ENCODE peak calls at places on chromosome 18, in six cellular contexts. S, O, I, U, N and X are unnamed samples.
A peak's percentile ranks its signal among the peaks of the same experiment; 100 is the strongest.

GRCh38 chr18:2853926-2854664 is 7.3 kb downstream of the EMILIN2 start:
- DNase-seq in S (no peak), O (no peak), N (no peak), I (no peak), U (peak; percentile 31), X (no peak)

GRCh38 chr18:57116598-57117132 is 30.2 kb upstream of the BOD1L2 start:
- DNase-seq in N (no peak), O (no peak), U (no peak), S (no peak), I (no peak), X (no peak)

GRCh38 chr18:28432350-28432749 is 255.4 kb upstream of the CDH2 start:
- DNase-seq in U (no peak), N (peak; percentile 86), O (no peak), I (no peak), S (peak; percentile 30), X (no peak)

GRCh38 chr18:74899554-74899953 is 301.9 kb downstream of the ZNF407 start:
- DNase-seq in I (no peak), S (no peak), U (no peak), O (no peak), N (no peak), X (no peak)

GRCh38 chr18:34970106-34970505 is 71.1 kb upstream of the MAPRE2 start:
- DNase-seq in S (peak; percentile 49), I (peak; percentile 36), O (no peak), N (no peak), U (no peak), X (no peak)

GRCh38 chr18:13103366-13103765 is 112.2 kb downstream of the CEP192 start:
- DNase-seq in S (peak; percentile 8), N (peak; percentile 36), O (no peak), U (no peak), I (no peak), X (no peak)

GRCh38 chr18:79400091-79400590 is 4.4 kb downstream of the NFATC1 start:
- DNase-seq in S (peak; percentile 77), U (peak; percentile 63), N (peak; percentile 20), I (no peak), O (peak; percentile 38), X (no peak)

GRCh38 chr18:49015886-49016647 is 65.3 kb upstream of the SMAD7 start:
- DNase-seq in S (no peak), O (no peak), U (no peak), N (no peak), I (no peak), X (no peak)

GRCh38 chr18:64203295-64203694 is 54.4 kb upstream of the LINC00305 start:
- DNase-seq in S (no peak), N (no peak), O (no peak), I (no peak), U (no peak), X (no peak)

GRCh38 chr18:64982414-64983096 is 768.3 kb upstream of the CDH7 start:
- DNase-seq in U (no peak), O (no peak), N (no peak), I (no peak), S (no peak), X (no peak)

GRCh38 chr18:74731097-74731496 is 133.4 kb downstream of the ZNF407 start:
- DNase-seq in U (no peak), I (peak; percentile 81), N (peak; percentile 79), O (no peak), S (peak; percentile 85), X (peak; percentile 16)

GRCh38 chr18:50695431-50696176 is 124.2 kb downstream of the MRO start:
- DNase-seq in N (no peak), U (no peak), O (no peak), S (no peak), I (no peak), X (no peak)

GRCh38 chr18:31954349-31954748 is 11.4 kb upstream of the TRAPPC8 start:
- DNase-seq in O (no peak), N (peak; percentile 44), S (no peak), U (no peak), I (peak; percentile 40), X (no peak)

GRCh38 chr18:62186656-62187542 is at the start of the genes PIGN and RELCH:
- DNase-seq in N (peak; percentile 98), I (peak; percentile 94), O (peak; percentile 99), U (peak; percentile 99), S (peak; percentile 99), X (peak; percentile 89)

GRCh38 chr18:7937268-7937667 is 370.2 kb downstream of the PTPRM start:
- DNase-seq in N (no peak), O (no peak), S (no peak), I (no peak), U (no peak), X (no peak)

GRCh38 chr18:59787998-59788875 is 91.0 kb upstream of the CCBE1 start:
- DNase-seq in I (peak; percentile 81), N (peak; percentile 70), O (no peak), S (peak; percentile 77), U (no peak), X (peak; percentile 69)

GRCh38 chr18:62832282-62832681 is 116.9 kb downstream of the PHLPP1 start:
- DNase-seq in U (no peak), N (peak; percentile 37), I (no peak), S (no peak), O (no peak), X (no peak)

GRCh38 chr18:25230658-25231326 is 121.2 kb downstream of the ZNF521 start:
- DNase-seq in O (peak; percentile 71), S (peak; percentile 95), I (peak; percentile 85), U (no peak), N (peak; percentile 72), X (no peak)

GRCh38 chr18:37649930-37650329 is 84.3 kb upstream of the CELF4 start:
- DNase-seq in U (no peak), O (no peak), S (no peak), N (no peak), I (no peak), X (no peak)
- H3K27ac ChIP-seq in U (no peak overlapping the region), O (no peak overlapping the region), S (no peak overlapping the region), N (no peak overlapping the region), I (no peak overlapping the region), X (no peak overlapping the region)

DNA sequence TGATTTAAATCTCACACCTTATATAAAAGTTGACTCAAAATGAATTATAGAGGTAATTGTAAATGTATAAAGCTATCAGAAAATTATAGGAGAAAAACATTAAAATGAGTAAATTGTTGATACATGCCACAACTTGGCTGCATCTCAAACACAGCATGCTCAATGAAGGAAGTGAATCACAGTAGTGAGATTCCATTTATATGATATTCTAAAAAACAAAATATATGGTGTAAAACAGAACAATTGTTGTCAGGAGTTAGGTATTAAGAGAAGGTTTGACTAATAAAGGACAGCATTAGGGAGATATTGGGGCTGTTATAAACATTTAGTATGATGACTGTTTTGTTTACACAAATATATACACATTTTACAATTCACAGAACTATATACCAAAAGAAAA is 356.6 kb upstream of the CELF4 start:
- DNase-seq in O (no peak), S (no peak), N (no peak), U (no peak), I (no peak), X (no peak)
- H3K4me2 ChIP-seq in O (no peak overlapping the region), S (no peak overlapping the region), N (no peak overlapping the region), U (no peak overlapping the region), I (no peak overlapping the region), X (no peak overlapping the region)

GRCh38 chr18:21096760-21097159 is 14.9 kb downstream of the ROCK1 start:
- DNase-seq in N (no peak), U (no peak), O (no peak), I (no peak), S (no peak), X (no peak)

GRCh38 chr18:21099442-21099841 is 12.2 kb downstream of the ROCK1 start:
- DNase-seq in S (no peak), I (no peak), U (peak; percentile 5), N (no peak), O (no peak), X (no peak)

GRCh38 chr18:21100141-21100540 is 11.5 kb downstream of the ROCK1 start:
- DNase-seq in S (peak; percentile 35), U (no peak), O (no peak), I (peak; percentile 11), N (no peak), X (no peak)

GRCh38 chr18:21100678-21101077 is 10.9 kb downstream of the ROCK1 start:
- DNase-seq in S (no peak), U (no peak), O (no peak), N (no peak), I (no peak), X (no peak)

DNA sequence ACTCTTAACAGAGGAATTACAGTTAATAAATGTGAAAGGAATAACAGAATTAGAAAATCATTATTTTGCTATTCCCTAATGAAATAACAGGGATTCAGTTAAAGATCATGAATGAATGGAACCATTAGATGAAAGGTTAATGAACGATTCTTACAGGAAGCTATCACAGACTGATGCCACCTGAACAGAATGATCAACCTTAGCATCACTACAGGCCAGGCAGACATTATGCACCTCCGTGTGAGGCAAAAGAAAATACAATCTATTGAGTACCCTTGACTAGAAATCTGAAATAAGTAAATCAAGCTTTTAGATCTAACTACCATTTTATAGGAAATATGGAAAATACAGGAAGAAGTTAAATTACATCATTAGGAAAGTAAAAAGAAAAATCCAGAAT is 10.4 kb downstream of the ROCK1 start:
- DNase-seq in U (no peak), S (no peak), N (no peak), I (no peak), O (no peak), X (no peak)
- H3K4me1 ChIP-seq in U (peaks cover 12% of the 10 kb centered on the region), S (peaks cover 5% of the 10 kb centered on the region), N (no peaks in the 10 kb centered on the region), I (no peaks in the 10 kb centered on the region), O (peaks cover 3% of the 10 kb centered on the region), X (no peaks in the 10 kb centered on the region)

GRCh38 chr18:46678785-46679404 is 21.9 kb upstream of the LOXHD1 start:
- DNase-seq in N (no peak), I (no peak), U (no peak), S (no peak), O (no peak), X (no peak)

GRCh38 chr18:46683252-46683651 is 26.2 kb upstream of the LOXHD1 start:
- DNase-seq in S (no peak), I (no peak), U (no peak), O (no peak), N (no peak), X (no peak)

GRCh38 chr18:46677609-46678470 is 20.8 kb upstream of the LOXHD1 start:
- DNase-seq in U (no peak), I (no peak), N (peak; percentile 1), O (no peak), S (peak; percentile 55), X (no peak)

GRCh38 chr18:46679846-46680598 is 23.0 kb upstream of the LOXHD1 start:
- DNase-seq in S (no peak), I (no peak), U (no peak), N (no peak), O (no peak), X (no peak)

DNA sequence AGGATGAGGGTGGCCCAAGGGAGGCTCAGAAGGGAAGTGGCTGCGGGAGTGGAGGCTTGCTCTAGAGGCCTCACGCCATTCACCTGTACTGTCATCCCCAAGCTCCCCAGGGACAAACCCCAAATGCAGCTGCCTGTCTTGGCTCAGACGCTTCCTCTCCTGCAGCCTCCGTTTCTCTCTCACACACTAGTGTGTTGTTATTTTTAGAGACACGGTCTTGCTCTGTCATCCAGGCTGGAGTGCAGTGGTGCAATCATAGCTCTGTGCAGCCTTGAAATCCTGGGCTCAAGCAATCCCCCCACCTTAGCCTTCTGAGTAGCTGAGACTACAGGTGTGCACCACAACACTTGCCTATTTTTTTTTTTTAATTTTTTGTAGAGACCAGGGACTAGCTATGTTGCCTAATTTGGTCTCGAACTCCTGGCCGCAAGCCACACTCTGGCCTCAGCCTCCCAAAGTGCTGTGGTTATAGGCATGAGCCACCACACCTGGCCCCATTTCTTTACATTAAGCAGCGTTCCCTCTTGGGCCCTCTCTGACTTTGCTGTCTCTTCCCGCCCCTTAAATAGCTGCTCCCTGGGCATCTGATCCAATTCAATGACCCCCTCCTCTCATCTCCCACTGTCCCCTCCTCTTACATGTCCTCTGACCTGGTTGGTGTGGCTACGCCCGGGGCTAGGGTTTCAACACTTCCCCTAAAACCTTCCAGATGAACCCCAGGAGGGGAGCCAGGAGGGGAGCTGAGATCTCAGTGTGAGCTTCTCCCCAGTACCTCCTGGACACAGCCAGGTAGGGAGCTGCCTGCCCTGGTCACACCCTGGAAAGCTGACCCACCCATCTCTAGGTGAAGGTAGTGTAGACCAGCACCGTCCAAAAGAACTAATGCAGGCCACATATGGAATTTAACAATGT is 24.0 kb upstream of the LOXHD1 start:
- DNase-seq in U (no peak), N (no peak), S (no peak), O (no peak), I (no peak), X (no peak)
- H3K27ac ChIP-seq in U (no peak overlapping the region), N (no peak overlapping the region), S (no peak overlapping the region), O (no peak overlapping the region), I (no peak overlapping the region), X (no peak overlapping the region)